ENCODE peak calls at places on chromosomes 4 and X, in five cellular contexts. H is endodermal cell, A is neural progenitor cell, B is upper lobe of left lung, J is breast epithelium. X is an unnamed sample.

GRCh38 chr4:102642571-102643298 is 118.0 kb downstream of the MANBA start:
- DNase-seq in H (no peak), A (no peak), B (no peak), J (no peak), X (no peak)

GRCh38 chr4:40980318-40980883 is 230.6 kb downstream of the NSUN7 start:
- DNase-seq in H (peak; percentile 79), A (peak; percentile 54), B (no peak), J (no peak), X (no peak)

GRCh38 chrX:47483310-47484268 is 567 bp upstream of the ZNF41 start:
- DNase-seq in H (peak; percentile 53), A (peak; percentile 52), B (peak; percentile 23), J (no peak), X (no peak)

GRCh38 chrX:11269996-11270395 is 23.2 kb upstream of the AMELX start:
- DNase-seq in H (no peak), A (no peak), B (no peak), J (no peak), X (no peak)

GRCh38 chrX:10015711-10016515 is 48.8 kb downstream of the CLDN34 start:
- DNase-seq in H (peak; percentile 76), A (peak; percentile 65), B (no peak), J (no peak), X (no peak)

GRCh38 chr4:187478292-187479205 is 517.0 kb upstream of the ZFP42 start:
- DNase-seq in H (no peak), A (no peak), B (no peak), J (no peak), X (no peak)

GRCh38 chr4:113683143-113683542 is 78.4 kb downstream of the CAMK2D start:
- DNase-seq in H (no peak), A (no peak), B (no peak), J (no peak), X (no peak)

GRCh38 chr4:155759372-155760252 is 791 bp downstream of the GUCY1B1 start:
- DNase-seq in H (peak; percentile 72), A (peak; percentile 75), B (peak; percentile 43), J (no peak), X (peak; percentile 8)

GRCh38 chr4:73922766-73923630 is 53.8 kb downstream of the CXCL1 start:
- DNase-seq in H (no peak), A (no peak), B (no peak), J (no peak), X (no peak)

GRCh38 chrX:138885886-138886285 is 174.4 kb upstream of the FGF13 start:
- DNase-seq in H (no peak), A (no peak), B (no peak), J (no peak), X (no peak)

GRCh38 chr4:13248621-13249298 is 235.4 kb downstream of the RAB28 start:
- DNase-seq in H (no peak), A (peak; percentile 32), B (no peak), J (no peak), X (no peak)

GRCh38 chrX:47091149-47091775 is 13.0 kb downstream of the RGN start:
- DNase-seq in H (no peak), A (peak; percentile 39), B (no peak), J (no peak), X (no peak)

GRCh38 chr4:4868506-4869379 is 9.3 kb downstream of the MSX1 start:
- DNase-seq in H (peak; percentile 56), A (peak; percentile 24), B (no peak), J (no peak), X (no peak)

GRCh38 chr4:3699678-3700077 is 66.5 kb upstream of the ADRA2C start:
- DNase-seq in H (no peak), A (no peak), B (no peak), J (no peak), X (peak; percentile 50)

GRCh38 chrX:43881410-43882293 is 598 bp downstream of the MAOB start:
- DNase-seq in H (no peak), A (no peak), B (no peak), J (no peak), X (no peak)

GRCh38 chrX:134632386-134632785 is 25.9 kb downstream of the PLAC1 start:
- DNase-seq in H (no peak), A (no peak), B (no peak), J (no peak), X (no peak)

GRCh38 chr4:105060628-105061027 is 86.0 kb upstream of the TET2 start:
- DNase-seq in H (no peak), A (no peak), B (no peak), J (no peak), X (no peak)

GRCh38 chr4:3783691-3784306 is 17.6 kb downstream of the ADRA2C start:
- DNase-seq in H (peak; percentile 91), A (peak; percentile 75), B (no peak), J (no peak), X (no peak)

GRCh38 chr4:86218721-86219481 is 141.0 kb downstream of the MAPK10 start:
- DNase-seq in H (no peak), A (peak; percentile 20), B (no peak), J (no peak), X (no peak)

GRCh38 chrX:113400193-113400704 is 559.6 kb upstream of the AMOT start:
- DNase-seq in H (peak; percentile 56), A (peak; percentile 25), B (no peak), J (no peak), X (no peak)

GRCh38 chr4:3628868-3629175 is 96.6 kb upstream of the LRPAP1 start:
- DNase-seq in H (no peak), A (no peak), B (no peak), J (no peak), X (no peak)

DNA sequence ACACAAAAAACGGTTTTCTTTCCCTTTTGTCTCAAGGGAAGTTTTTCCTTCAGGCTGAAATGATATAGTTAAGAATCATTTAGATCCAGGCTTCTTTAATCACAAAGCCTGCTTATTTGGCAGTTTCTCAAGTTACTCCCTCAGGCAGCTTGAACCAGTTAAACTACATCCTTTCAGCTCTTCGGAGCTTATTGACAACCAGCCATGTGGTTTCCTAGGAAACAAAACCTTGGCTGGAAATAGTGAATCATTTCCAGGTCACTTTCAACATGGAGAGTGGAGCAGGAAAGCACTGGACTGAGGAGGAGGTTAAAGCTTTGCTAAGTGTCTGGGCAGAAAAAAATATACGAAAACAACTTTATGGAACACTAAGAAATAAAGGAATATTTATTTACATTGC is 23.0 kb upstream of the AASDH start:
- DNase-seq in H (peak; percentile 52), A (peak; percentile 83), B (peak; percentile 36), J (no peak), X (no peak)
- H3K27ac ChIP-seq in H (peak overlapping the region; percentile 82), A (peak overlapping the region; percentile 77), B (peak overlapping the region; percentile 42), J (peak overlapping the region; percentile 66), X (peak overlapping the region; percentile 34)

GRCh38 chr4:177484613-177485021 is 42.4 kb upstream of the AGA start:
- DNase-seq in H (no peak), A (no peak), B (no peak), J (no peak), X (no peak)
- H3K27ac ChIP-seq in H (no peak overlapping the region), A (no peak overlapping the region), B (no peak overlapping the region), J (no peak overlapping the region), X (no peak overlapping the region)

DNA sequence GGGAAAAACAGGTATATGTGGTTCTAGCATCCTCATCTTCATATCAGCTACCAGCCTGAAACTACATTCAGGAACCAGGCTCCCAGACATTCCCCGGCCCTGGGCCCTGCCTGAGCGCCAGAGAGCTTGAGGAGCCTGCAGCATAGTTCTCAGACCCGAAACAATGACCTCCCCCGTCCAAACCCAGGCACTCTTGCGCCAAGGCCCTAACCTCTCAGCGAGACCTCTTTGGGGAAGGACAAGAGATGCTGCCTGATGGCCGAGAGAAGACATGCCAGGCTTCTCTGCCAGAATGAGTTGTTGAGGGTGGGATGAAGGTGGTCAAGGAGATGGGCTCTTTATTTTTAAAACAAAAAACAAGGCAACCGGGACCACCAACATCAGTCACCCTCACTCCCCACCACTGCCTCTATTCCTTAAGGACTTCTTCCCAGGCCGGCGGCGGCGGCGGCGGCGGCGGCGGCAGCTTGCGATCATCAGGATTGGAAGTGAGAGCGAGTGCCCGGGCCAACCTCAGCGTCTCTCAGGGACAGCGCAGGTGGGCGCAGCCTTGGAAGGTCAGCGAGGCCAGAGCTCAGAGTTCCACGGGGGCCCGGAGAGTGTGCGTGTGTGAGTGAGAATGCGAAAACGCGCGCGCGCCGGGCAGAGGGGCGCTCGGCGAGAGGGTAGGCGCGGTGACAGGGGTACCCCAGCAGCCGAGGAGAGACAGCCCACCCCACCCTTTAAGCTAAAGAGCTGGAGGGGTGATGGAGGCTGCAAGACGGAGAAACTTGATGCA is 619 bp downstream of the INPP4B start:
- DNase-seq in H (peak; percentile 81), A (peak; percentile 55), B (no peak), J (no peak), X (peak; percentile 68)
- H3K27ac ChIP-seq in H (no peak overlapping the region), A (no peak overlapping the region), B (peak overlapping the region; percentile 58), J (no peak overlapping the region), X (peak overlapping the region; percentile 84)

DNA sequence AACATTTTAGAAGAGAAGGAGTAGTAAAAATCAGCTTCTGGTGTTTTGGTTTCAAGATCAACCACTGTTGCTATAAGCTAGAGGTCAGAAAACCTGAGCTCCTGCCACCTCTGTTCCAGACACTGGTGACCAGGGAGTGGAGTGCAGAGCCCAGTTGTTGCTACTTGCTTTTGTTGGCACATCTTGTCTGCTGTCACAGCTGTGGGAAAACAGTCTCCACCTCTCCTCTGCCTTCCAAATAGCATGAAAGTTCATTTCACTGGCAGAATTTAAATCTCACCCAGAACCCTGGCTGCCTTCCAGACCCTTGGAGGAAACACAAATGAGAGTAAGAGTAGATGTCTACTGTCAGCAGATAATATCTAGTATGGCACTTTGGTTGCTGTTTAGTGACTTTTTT is 297.5 kb upstream of the KLF3 start:
- DNase-seq in H (no peak), A (no peak), B (no peak), J (no peak), X (peak; percentile 82)
- H3K27ac ChIP-seq in H (no peak overlapping the region), A (no peak overlapping the region), B (no peak overlapping the region), J (no peak overlapping the region), X (peak overlapping the region; percentile 68)